ENCODE peak calls at places on chromosomes 6 and 20, in ten cellular contexts. One of them, this sample, is unnamed.

GRCh38 chr6:107491791-107492674 is 2.1 kb downstream of the SOBP start:
- DNase-seq in activated CD4-positive, alpha-beta T cell treated with anti-CD3 and anti-CD28 coated beads, Interleukin-2, amount 50 U/mL, for 48 hours: no peak
- DNase-seq in CD4-positive, alpha-beta memory T cell: no peak
- DNase-seq in NAMALWA: peak
- DNase-seq in fibroblast of mammary gland: peak
- DNase-seq in NCI-H1436 treated with DMSO at 0.1 percent for 48 hours: no peak
- DNase-seq in ascending aorta: no peak
- DNase-seq in effector CD4-positive, alpha-beta T cell: no peak
- DNase-seq in stimulated activated CD8-positive, alpha-beta memory T cell treated with anti-CD3 and anti-CD28 coated beads, Interleukin-7, amount 100 ng/mL, for 24 hours: no peak
- DNase-seq in iPS-NIHi11: no peak
- DNase-seq in this sample: no peak

GRCh38 chr6:139474145-139475108 is 100.0 kb upstream of the CITED2 start:
- DNase-seq in stimulated activated CD8-positive, alpha-beta memory T cell treated with anti-CD3 and anti-CD28 coated beads, Interleukin-7, amount 100 ng/mL, for 24 hours: no peak
- DNase-seq in iPS-NIHi11: peak
- DNase-seq in NAMALWA: no peak
- DNase-seq in CD4-positive, alpha-beta memory T cell: peak
- DNase-seq in activated CD4-positive, alpha-beta T cell treated with anti-CD3 and anti-CD28 coated beads, Interleukin-2, amount 50 U/mL, for 48 hours: no peak
- DNase-seq in ascending aorta: no peak
- DNase-seq in effector CD4-positive, alpha-beta T cell: no peak
- DNase-seq in NCI-H1436 treated with DMSO at 0.1 percent for 48 hours: peak
- DNase-seq in fibroblast of mammary gland: peak
- DNase-seq in this sample: no peak

GRCh38 chr6:6221829-6222535 is 98.5 kb downstream of the F13A1 start:
- DNase-seq in NAMALWA: peak
- DNase-seq in fibroblast of mammary gland: no peak
- DNase-seq in CD4-positive, alpha-beta memory T cell: no peak
- DNase-seq in effector CD4-positive, alpha-beta T cell: no peak
- DNase-seq in NCI-H1436 treated with DMSO at 0.1 percent for 48 hours: no peak
- DNase-seq in ascending aorta: no peak
- DNase-seq in activated CD4-positive, alpha-beta T cell treated with anti-CD3 and anti-CD28 coated beads, Interleukin-2, amount 50 U/mL, for 48 hours: no peak
- DNase-seq in iPS-NIHi11: peak
- DNase-seq in stimulated activated CD8-positive, alpha-beta memory T cell treated with anti-CD3 and anti-CD28 coated beads, Interleukin-7, amount 100 ng/mL, for 24 hours: no peak
- DNase-seq in this sample: no peak

GRCh38 chr6:15152720-15153119 is 93.1 kb upstream of the JARID2 start:
- DNase-seq in NAMALWA: no peak
- DNase-seq in stimulated activated CD8-positive, alpha-beta memory T cell treated with anti-CD3 and anti-CD28 coated beads, Interleukin-7, amount 100 ng/mL, for 24 hours: no peak
- DNase-seq in NCI-H1436 treated with DMSO at 0.1 percent for 48 hours: no peak
- DNase-seq in ascending aorta: no peak
- DNase-seq in effector CD4-positive, alpha-beta T cell: no peak
- DNase-seq in activated CD4-positive, alpha-beta T cell treated with anti-CD3 and anti-CD28 coated beads, Interleukin-2, amount 50 U/mL, for 48 hours: no peak
- DNase-seq in fibroblast of mammary gland: peak
- DNase-seq in iPS-NIHi11: no peak
- DNase-seq in CD4-positive, alpha-beta memory T cell: no peak
- DNase-seq in this sample: no peak

GRCh38 chr6:31896856-31897611 is 464 bp downstream of the EHMT2 start:
- DNase-seq in fibroblast of mammary gland: no peak
- DNase-seq in activated CD4-positive, alpha-beta T cell treated with anti-CD3 and anti-CD28 coated beads, Interleukin-2, amount 50 U/mL, for 48 hours: no peak
- DNase-seq in ascending aorta: no peak
- DNase-seq in NAMALWA: no peak
- DNase-seq in stimulated activated CD8-positive, alpha-beta memory T cell treated with anti-CD3 and anti-CD28 coated beads, Interleukin-7, amount 100 ng/mL, for 24 hours: no peak
- DNase-seq in NCI-H1436 treated with DMSO at 0.1 percent for 48 hours: no peak
- DNase-seq in effector CD4-positive, alpha-beta T cell: no peak
- DNase-seq in iPS-NIHi11: peak
- DNase-seq in CD4-positive, alpha-beta memory T cell: no peak
- DNase-seq in this sample: no peak

GRCh38 chr6:149925253-149925973 is 2.5 kb upstream of the RAET1G start:
- DNase-seq in iPS-NIHi11: no peak
- DNase-seq in CD4-positive, alpha-beta memory T cell: no peak
- DNase-seq in activated CD4-positive, alpha-beta T cell treated with anti-CD3 and anti-CD28 coated beads, Interleukin-2, amount 50 U/mL, for 48 hours: no peak
- DNase-seq in ascending aorta: no peak
- DNase-seq in effector CD4-positive, alpha-beta T cell: no peak
- DNase-seq in NCI-H1436 treated with DMSO at 0.1 percent for 48 hours: no peak
- DNase-seq in stimulated activated CD8-positive, alpha-beta memory T cell treated with anti-CD3 and anti-CD28 coated beads, Interleukin-7, amount 100 ng/mL, for 24 hours: no peak
- DNase-seq in NAMALWA: no peak
- DNase-seq in fibroblast of mammary gland: peak
- DNase-seq in this sample: no peak

GRCh38 chr6:37566209-37566859 is 66.6 kb upstream of the CCDC167 start:
- DNase-seq in effector CD4-positive, alpha-beta T cell: peak
- DNase-seq in CD4-positive, alpha-beta memory T cell: peak
- DNase-seq in iPS-NIHi11: peak
- DNase-seq in fibroblast of mammary gland: peak
- DNase-seq in NAMALWA: peak
- DNase-seq in NCI-H1436 treated with DMSO at 0.1 percent for 48 hours: no peak
- DNase-seq in ascending aorta: no peak
- DNase-seq in stimulated activated CD8-positive, alpha-beta memory T cell treated with anti-CD3 and anti-CD28 coated beads, Interleukin-7, amount 100 ng/mL, for 24 hours: peak
- DNase-seq in activated CD4-positive, alpha-beta T cell treated with anti-CD3 and anti-CD28 coated beads, Interleukin-2, amount 50 U/mL, for 48 hours: peak
- DNase-seq in this sample: no peak

GRCh38 chr6:16388488-16388887 is 150.1 kb downstream of the GMPR start:
- DNase-seq in ascending aorta: no peak
- DNase-seq in effector CD4-positive, alpha-beta T cell: no peak
- DNase-seq in iPS-NIHi11: no peak
- DNase-seq in NCI-H1436 treated with DMSO at 0.1 percent for 48 hours: no peak
- DNase-seq in fibroblast of mammary gland: no peak
- DNase-seq in CD4-positive, alpha-beta memory T cell: no peak
- DNase-seq in stimulated activated CD8-positive, alpha-beta memory T cell treated with anti-CD3 and anti-CD28 coated beads, Interleukin-7, amount 100 ng/mL, for 24 hours: no peak
- DNase-seq in activated CD4-positive, alpha-beta T cell treated with anti-CD3 and anti-CD28 coated beads, Interleukin-2, amount 50 U/mL, for 48 hours: no peak
- DNase-seq in NAMALWA: no peak
- DNase-seq in this sample: peak

GRCh38 chr20:58513580-58514285 is 1.5 kb downstream of the APCDD1L start:
- DNase-seq in NAMALWA: no peak
- DNase-seq in ascending aorta: no peak
- DNase-seq in activated CD4-positive, alpha-beta T cell treated with anti-CD3 and anti-CD28 coated beads, Interleukin-2, amount 50 U/mL, for 48 hours: no peak
- DNase-seq in NCI-H1436 treated with DMSO at 0.1 percent for 48 hours: no peak
- DNase-seq in effector CD4-positive, alpha-beta T cell: no peak
- DNase-seq in iPS-NIHi11: no peak
- DNase-seq in CD4-positive, alpha-beta memory T cell: no peak
- DNase-seq in stimulated activated CD8-positive, alpha-beta memory T cell treated with anti-CD3 and anti-CD28 coated beads, Interleukin-7, amount 100 ng/mL, for 24 hours: no peak
- DNase-seq in fibroblast of mammary gland: no peak
- DNase-seq in this sample: no peak

GRCh38 chr20:18638768-18639167 is 50.9 kb downstream of the DTD1 start:
- DNase-seq in stimulated activated CD8-positive, alpha-beta memory T cell treated with anti-CD3 and anti-CD28 coated beads, Interleukin-7, amount 100 ng/mL, for 24 hours: no peak
- DNase-seq in iPS-NIHi11: no peak
- DNase-seq in NCI-H1436 treated with DMSO at 0.1 percent for 48 hours: no peak
- DNase-seq in effector CD4-positive, alpha-beta T cell: no peak
- DNase-seq in fibroblast of mammary gland: peak
- DNase-seq in activated CD4-positive, alpha-beta T cell treated with anti-CD3 and anti-CD28 coated beads, Interleukin-2, amount 50 U/mL, for 48 hours: no peak
- DNase-seq in ascending aorta: no peak
- DNase-seq in CD4-positive, alpha-beta memory T cell: no peak
- DNase-seq in NAMALWA: no peak
- DNase-seq in this sample: no peak

GRCh38 chr6:106377061-106377540 is 16.6 kb downstream of the CRYBG1 start:
- DNase-seq in iPS-NIHi11: no peak
- DNase-seq in ascending aorta: no peak
- DNase-seq in fibroblast of mammary gland: peak
- DNase-seq in CD4-positive, alpha-beta memory T cell: no peak
- DNase-seq in effector CD4-positive, alpha-beta T cell: no peak
- DNase-seq in activated CD4-positive, alpha-beta T cell treated with anti-CD3 and anti-CD28 coated beads, Interleukin-2, amount 50 U/mL, for 48 hours: no peak
- DNase-seq in stimulated activated CD8-positive, alpha-beta memory T cell treated with anti-CD3 and anti-CD28 coated beads, Interleukin-7, amount 100 ng/mL, for 24 hours: no peak
- DNase-seq in NCI-H1436 treated with DMSO at 0.1 percent for 48 hours: no peak
- DNase-seq in NAMALWA: no peak
- DNase-seq in this sample: no peak

GRCh38 chr6:49384913-49385312 is 78.1 kb downstream of the MMUT start:
- DNase-seq in activated CD4-positive, alpha-beta T cell treated with anti-CD3 and anti-CD28 coated beads, Interleukin-2, amount 50 U/mL, for 48 hours: no peak
- DNase-seq in CD4-positive, alpha-beta memory T cell: no peak
- DNase-seq in iPS-NIHi11: no peak
- DNase-seq in fibroblast of mammary gland: peak
- DNase-seq in ascending aorta: no peak
- DNase-seq in NCI-H1436 treated with DMSO at 0.1 percent for 48 hours: no peak
- DNase-seq in stimulated activated CD8-positive, alpha-beta memory T cell treated with anti-CD3 and anti-CD28 coated beads, Interleukin-7, amount 100 ng/mL, for 24 hours: no peak
- DNase-seq in effector CD4-positive, alpha-beta T cell: no peak
- DNase-seq in NAMALWA: no peak
- DNase-seq in this sample: no peak

GRCh38 chr6:113879186-113880096 is 22.3 kb downstream of the MARCKS start:
- DNase-seq in NCI-H1436 treated with DMSO at 0.1 percent for 48 hours: peak
- DNase-seq in ascending aorta: peak
- DNase-seq in fibroblast of mammary gland: peak
- DNase-seq in NAMALWA: peak
- DNase-seq in CD4-positive, alpha-beta memory T cell: no peak
- DNase-seq in stimulated activated CD8-positive, alpha-beta memory T cell treated with anti-CD3 and anti-CD28 coated beads, Interleukin-7, amount 100 ng/mL, for 24 hours: no peak
- DNase-seq in activated CD4-positive, alpha-beta T cell treated with anti-CD3 and anti-CD28 coated beads, Interleukin-2, amount 50 U/mL, for 48 hours: no peak
- DNase-seq in effector CD4-positive, alpha-beta T cell: no peak
- DNase-seq in iPS-NIHi11: peak
- DNase-seq in this sample: peak

GRCh38 chr6:20691185-20691584 is 156.9 kb downstream of the CDKAL1 start:
- DNase-seq in NCI-H1436 treated with DMSO at 0.1 percent for 48 hours: no peak
- DNase-seq in fibroblast of mammary gland: no peak
- DNase-seq in ascending aorta: no peak
- DNase-seq in NAMALWA: no peak
- DNase-seq in activated CD4-positive, alpha-beta T cell treated with anti-CD3 and anti-CD28 coated beads, Interleukin-2, amount 50 U/mL, for 48 hours: no peak
- DNase-seq in iPS-NIHi11: no peak
- DNase-seq in stimulated activated CD8-positive, alpha-beta memory T cell treated with anti-CD3 and anti-CD28 coated beads, Interleukin-7, amount 100 ng/mL, for 24 hours: no peak
- DNase-seq in CD4-positive, alpha-beta memory T cell: no peak
- DNase-seq in effector CD4-positive, alpha-beta T cell: no peak
- DNase-seq in this sample: no peak

GRCh38 chr6:25232478-25232877 is 46.7 kb upstream of the CARMIL1 start:
- DNase-seq in fibroblast of mammary gland: peak
- DNase-seq in ascending aorta: peak
- DNase-seq in effector CD4-positive, alpha-beta T cell: no peak
- DNase-seq in iPS-NIHi11: no peak
- DNase-seq in CD4-positive, alpha-beta memory T cell: no peak
- DNase-seq in stimulated activated CD8-positive, alpha-beta memory T cell treated with anti-CD3 and anti-CD28 coated beads, Interleukin-7, amount 100 ng/mL, for 24 hours: no peak
- DNase-seq in NAMALWA: no peak
- DNase-seq in NCI-H1436 treated with DMSO at 0.1 percent for 48 hours: no peak
- DNase-seq in activated CD4-positive, alpha-beta T cell treated with anti-CD3 and anti-CD28 coated beads, Interleukin-2, amount 50 U/mL, for 48 hours: no peak
- DNase-seq in this sample: no peak

GRCh38 chr6:84466521-84466920 is 239.1 kb upstream of the CEP162 start:
- DNase-seq in CD4-positive, alpha-beta memory T cell: no peak
- DNase-seq in fibroblast of mammary gland: peak
- DNase-seq in NCI-H1436 treated with DMSO at 0.1 percent for 48 hours: no peak
- DNase-seq in effector CD4-positive, alpha-beta T cell: no peak
- DNase-seq in stimulated activated CD8-positive, alpha-beta memory T cell treated with anti-CD3 and anti-CD28 coated beads, Interleukin-7, amount 100 ng/mL, for 24 hours: no peak
- DNase-seq in activated CD4-positive, alpha-beta T cell treated with anti-CD3 and anti-CD28 coated beads, Interleukin-2, amount 50 U/mL, for 48 hours: no peak
- DNase-seq in iPS-NIHi11: no peak
- DNase-seq in ascending aorta: peak
- DNase-seq in NAMALWA: no peak
- DNase-seq in this sample: peak

GRCh38 chr6:98828210-98828798 is 6.1 kb upstream of the POU3F2 start:
- DNase-seq in stimulated activated CD8-positive, alpha-beta memory T cell treated with anti-CD3 and anti-CD28 coated beads, Interleukin-7, amount 100 ng/mL, for 24 hours: no peak
- DNase-seq in ascending aorta: no peak
- DNase-seq in iPS-NIHi11: no peak
- DNase-seq in effector CD4-positive, alpha-beta T cell: no peak
- DNase-seq in NCI-H1436 treated with DMSO at 0.1 percent for 48 hours: no peak
- DNase-seq in CD4-positive, alpha-beta memory T cell: no peak
- DNase-seq in fibroblast of mammary gland: no peak
- DNase-seq in activated CD4-positive, alpha-beta T cell treated with anti-CD3 and anti-CD28 coated beads, Interleukin-2, amount 50 U/mL, for 48 hours: no peak
- DNase-seq in NAMALWA: no peak
- DNase-seq in this sample: no peak

GRCh38 chr20:38737887-38738286 is 10.4 kb upstream of the ACTR5 start:
- DNase-seq in NCI-H1436 treated with DMSO at 0.1 percent for 48 hours: no peak
- DNase-seq in fibroblast of mammary gland: no peak
- DNase-seq in ascending aorta: no peak
- DNase-seq in iPS-NIHi11: no peak
- DNase-seq in CD4-positive, alpha-beta memory T cell: no peak
- DNase-seq in NAMALWA: no peak
- DNase-seq in effector CD4-positive, alpha-beta T cell: no peak
- DNase-seq in stimulated activated CD8-positive, alpha-beta memory T cell treated with anti-CD3 and anti-CD28 coated beads, Interleukin-7, amount 100 ng/mL, for 24 hours: no peak
- DNase-seq in activated CD4-positive, alpha-beta T cell treated with anti-CD3 and anti-CD28 coated beads, Interleukin-2, amount 50 U/mL, for 48 hours: no peak
- DNase-seq in this sample: no peak

GRCh38 chr6:21536280-21536766 is 57.2 kb upstream of the SOX4 start:
- DNase-seq in ascending aorta: no peak
- DNase-seq in effector CD4-positive, alpha-beta T cell: no peak
- DNase-seq in NAMALWA: no peak
- DNase-seq in activated CD4-positive, alpha-beta T cell treated with anti-CD3 and anti-CD28 coated beads, Interleukin-2, amount 50 U/mL, for 48 hours: no peak
- DNase-seq in CD4-positive, alpha-beta memory T cell: no peak
- DNase-seq in stimulated activated CD8-positive, alpha-beta memory T cell treated with anti-CD3 and anti-CD28 coated beads, Interleukin-7, amount 100 ng/mL, for 24 hours: no peak
- DNase-seq in iPS-NIHi11: no peak
- DNase-seq in NCI-H1436 treated with DMSO at 0.1 percent for 48 hours: no peak
- DNase-seq in fibroblast of mammary gland: no peak
- DNase-seq in this sample: no peak

GRCh38 chr6:138541793-138542481 is 42.6 kb upstream of the NHSL1 start:
- DNase-seq in activated CD4-positive, alpha-beta T cell treated with anti-CD3 and anti-CD28 coated beads, Interleukin-2, amount 50 U/mL, for 48 hours: no peak
- DNase-seq in NCI-H1436 treated with DMSO at 0.1 percent for 48 hours: no peak
- DNase-seq in NAMALWA: no peak
- DNase-seq in CD4-positive, alpha-beta memory T cell: no peak
- DNase-seq in iPS-NIHi11: no peak
- DNase-seq in fibroblast of mammary gland: peak
- DNase-seq in ascending aorta: no peak
- DNase-seq in stimulated activated CD8-positive, alpha-beta memory T cell treated with anti-CD3 and anti-CD28 coated beads, Interleukin-7, amount 100 ng/mL, for 24 hours: no peak
- DNase-seq in effector CD4-positive, alpha-beta T cell: no peak
- DNase-seq in this sample: no peak

GRCh38 chr6:90885611-90886056 is 298.8 kb upstream of the MAP3K7 start:
- DNase-seq in activated CD4-positive, alpha-beta T cell treated with anti-CD3 and anti-CD28 coated beads, Interleukin-2, amount 50 U/mL, for 48 hours: no peak
- DNase-seq in ascending aorta: no peak
- DNase-seq in NAMALWA: no peak
- DNase-seq in NCI-H1436 treated with DMSO at 0.1 percent for 48 hours: no peak
- DNase-seq in effector CD4-positive, alpha-beta T cell: no peak
- DNase-seq in CD4-positive, alpha-beta memory T cell: no peak
- DNase-seq in fibroblast of mammary gland: no peak
- DNase-seq in iPS-NIHi11: no peak
- DNase-seq in stimulated activated CD8-positive, alpha-beta memory T cell treated with anti-CD3 and anti-CD28 coated beads, Interleukin-7, amount 100 ng/mL, for 24 hours: no peak
- DNase-seq in this sample: no peak

GRCh38 chr20:37564388-37565133 is 36.9 kb upstream of the BLCAP start:
- DNase-seq in NCI-H1436 treated with DMSO at 0.1 percent for 48 hours: no peak
- DNase-seq in iPS-NIHi11: peak
- DNase-seq in stimulated activated CD8-positive, alpha-beta memory T cell treated with anti-CD3 and anti-CD28 coated beads, Interleukin-7, amount 100 ng/mL, for 24 hours: peak
- DNase-seq in NAMALWA: peak
- DNase-seq in effector CD4-positive, alpha-beta T cell: peak
- DNase-seq in CD4-positive, alpha-beta memory T cell: peak
- DNase-seq in fibroblast of mammary gland: peak
- DNase-seq in ascending aorta: peak
- DNase-seq in activated CD4-positive, alpha-beta T cell treated with anti-CD3 and anti-CD28 coated beads, Interleukin-2, amount 50 U/mL, for 48 hours: peak
- DNase-seq in this sample: no peak

GRCh38 chr6:33987531-33988021 is 158.3 kb downstream of the GRM4 start:
- DNase-seq in iPS-NIHi11: no peak
- DNase-seq in fibroblast of mammary gland: no peak
- DNase-seq in NCI-H1436 treated with DMSO at 0.1 percent for 48 hours: peak
- DNase-seq in stimulated activated CD8-positive, alpha-beta memory T cell treated with anti-CD3 and anti-CD28 coated beads, Interleukin-7, amount 100 ng/mL, for 24 hours: no peak
- DNase-seq in CD4-positive, alpha-beta memory T cell: no peak
- DNase-seq in NAMALWA: no peak
- DNase-seq in effector CD4-positive, alpha-beta T cell: no peak
- DNase-seq in ascending aorta: peak
- DNase-seq in activated CD4-positive, alpha-beta T cell treated with anti-CD3 and anti-CD28 coated beads, Interleukin-2, amount 50 U/mL, for 48 hours: no peak
- DNase-seq in this sample: no peak

GRCh38 chr6:7137335-7138106 is 29.8 kb downstream of the RREB1 start:
- DNase-seq in iPS-NIHi11: no peak
- DNase-seq in NCI-H1436 treated with DMSO at 0.1 percent for 48 hours: no peak
- DNase-seq in ascending aorta: peak
- DNase-seq in fibroblast of mammary gland: peak
- DNase-seq in CD4-positive, alpha-beta memory T cell: peak
- DNase-seq in NAMALWA: peak
- DNase-seq in effector CD4-positive, alpha-beta T cell: peak
- DNase-seq in stimulated activated CD8-positive, alpha-beta memory T cell treated with anti-CD3 and anti-CD28 coated beads, Interleukin-7, amount 100 ng/mL, for 24 hours: peak
- DNase-seq in activated CD4-positive, alpha-beta T cell treated with anti-CD3 and anti-CD28 coated beads, Interleukin-2, amount 50 U/mL, for 48 hours: peak
- DNase-seq in this sample: peak

GRCh38 chr6:126923807-126924206 is 194.7 kb upstream of the RSPO3 start:
- DNase-seq in NCI-H1436 treated with DMSO at 0.1 percent for 48 hours: no peak
- DNase-seq in iPS-NIHi11: no peak
- DNase-seq in effector CD4-positive, alpha-beta T cell: no peak
- DNase-seq in activated CD4-positive, alpha-beta T cell treated with anti-CD3 and anti-CD28 coated beads, Interleukin-2, amount 50 U/mL, for 48 hours: no peak
- DNase-seq in NAMALWA: no peak
- DNase-seq in stimulated activated CD8-positive, alpha-beta memory T cell treated with anti-CD3 and anti-CD28 coated beads, Interleukin-7, amount 100 ng/mL, for 24 hours: no peak
- DNase-seq in ascending aorta: no peak
- DNase-seq in CD4-positive, alpha-beta memory T cell: no peak
- DNase-seq in fibroblast of mammary gland: peak
- DNase-seq in this sample: no peak

GRCh38 chr6:118580585-118581419 is 32.7 kb downstream of the PLN start:
- DNase-seq in fibroblast of mammary gland: peak
- DNase-seq in stimulated activated CD8-positive, alpha-beta memory T cell treated with anti-CD3 and anti-CD28 coated beads, Interleukin-7, amount 100 ng/mL, for 24 hours: no peak
- DNase-seq in effector CD4-positive, alpha-beta T cell: peak
- DNase-seq in CD4-positive, alpha-beta memory T cell: peak
- DNase-seq in NAMALWA: peak
- DNase-seq in activated CD4-positive, alpha-beta T cell treated with anti-CD3 and anti-CD28 coated beads, Interleukin-2, amount 50 U/mL, for 48 hours: no peak
- DNase-seq in NCI-H1436 treated with DMSO at 0.1 percent for 48 hours: no peak
- DNase-seq in ascending aorta: peak
- DNase-seq in iPS-NIHi11: peak
- DNase-seq in this sample: peak

GRCh38 chr20:34222208-34222607 is 19.0 kb upstream of the ASIP start:
- DNase-seq in ascending aorta: no peak
- DNase-seq in NCI-H1436 treated with DMSO at 0.1 percent for 48 hours: no peak
- DNase-seq in fibroblast of mammary gland: peak
- DNase-seq in iPS-NIHi11: no peak
- DNase-seq in NAMALWA: no peak
- DNase-seq in effector CD4-positive, alpha-beta T cell: no peak
- DNase-seq in activated CD4-positive, alpha-beta T cell treated with anti-CD3 and anti-CD28 coated beads, Interleukin-2, amount 50 U/mL, for 48 hours: peak
- DNase-seq in stimulated activated CD8-positive, alpha-beta memory T cell treated with anti-CD3 and anti-CD28 coated beads, Interleukin-7, amount 100 ng/mL, for 24 hours: no peak
- DNase-seq in CD4-positive, alpha-beta memory T cell: no peak
- DNase-seq in this sample: peak

GRCh38 chr20:39298566-39299501 is 336.7 kb downstream of the DHX35 start:
- DNase-seq in fibroblast of mammary gland: peak
- DNase-seq in effector CD4-positive, alpha-beta T cell: no peak
- DNase-seq in CD4-positive, alpha-beta memory T cell: no peak
- DNase-seq in iPS-NIHi11: no peak
- DNase-seq in stimulated activated CD8-positive, alpha-beta memory T cell treated with anti-CD3 and anti-CD28 coated beads, Interleukin-7, amount 100 ng/mL, for 24 hours: no peak
- DNase-seq in ascending aorta: no peak
- DNase-seq in activated CD4-positive, alpha-beta T cell treated with anti-CD3 and anti-CD28 coated beads, Interleukin-2, amount 50 U/mL, for 48 hours: no peak
- DNase-seq in NAMALWA: no peak
- DNase-seq in NCI-H1436 treated with DMSO at 0.1 percent for 48 hours: no peak
- DNase-seq in this sample: no peak

This sample was measured in RCC 7860.